ENCODE peak calls at places on chromosomes 13 and 19, in five cellular contexts. K is HEK293T, F is tibial artery, J is fibroblast of the aortic adventitia, H is B cell. V is an unnamed sample.

GRCh38 chr19:18772620-18773587 is 18.2 kb downstream of the COMP start:
- DNase-seq in K (no peak), F (no peak), J (no peak), H (no peak), V (no peak)

GRCh38 chr19:39104104-39104708 is 20.0 kb downstream of the ACP7 start:
- DNase-seq in K (no peak), F (no peak), J (no peak), H (no peak), V (no peak)

GRCh38 chr13:25372275-25373081 is 704 bp downstream of the ATP8A2 start:
- DNase-seq in K (peak), F (no peak), J (no peak), H (peak), V (no peak)

GRCh38 chr13:24649685-24650038 is 30.5 kb upstream of the ATP12A start:
- DNase-seq in K (no peak), F (no peak), J (no peak), H (no peak), V (no peak)

GRCh38 chr19:3528539-3529211 is 10.3 kb upstream of the TEKTIP1 start:
- DNase-seq in K (no peak), F (no peak), J (no peak), H (no peak), V (no peak)

GRCh38 chr13:49869514-49869913 is 66.6 kb downstream of the SPRYD7 start:
- DNase-seq in K (peak), F (no peak), J (peak), H (no peak), V (no peak)

GRCh38 chr19:9913237-9914000 is 22.9 kb downstream of the OLFM2 start:
- DNase-seq in K (peak), F (no peak), J (no peak), H (no peak), V (no peak)

GRCh38 chr13:28568286-28568685 is 73.4 kb upstream of the FLT1 start:
- DNase-seq in K (no peak), F (no peak), J (peak), H (no peak), V (no peak)

GRCh38 chr19:44948763-44949374 is 3.0 kb downstream of the APOC2 start:
- DNase-seq in K (no peak), F (no peak), J (no peak), H (no peak), V (no peak)

GRCh38 chr13:35699805-35700204 is 223.3 kb upstream of the MAB21L1 start:
- DNase-seq in K (no peak), F (no peak), J (peak), H (no peak), V (no peak)

GRCh38 chr13:49938921-49939320 is 2.8 kb upstream of the SPRYD7 start:
- DNase-seq in K (no peak), F (no peak), J (no peak), H (no peak), V (no peak)

GRCh38 chr19:10317045-10317856 is 1.4 kb upstream of the FDX2 start:
- DNase-seq in K (no peak), F (no peak), J (no peak), H (no peak), V (no peak)

GRCh38 chr19:56148096-56148495 is 7.0 kb downstream of the ZNF444 start:
- DNase-seq in K (no peak), F (no peak), J (no peak), H (no peak), V (no peak)

GRCh38 chr13:98187155-98187726 is 10.2 kb upstream of the RNF113B start:
- DNase-seq in K (no peak), F (no peak), J (no peak), H (no peak), V (no peak)

GRCh38 chr19:22628401-22628800 is 5.7 kb upstream of the ZNF492 start:
- DNase-seq in K (no peak), F (no peak), J (no peak), H (no peak), V (no peak)

GRCh38 chr13:40916207-40916998 is 102.7 kb downstream of the ELF1 start:
- DNase-seq in K (no peak), F (no peak), J (peak), H (no peak), V (no peak)

GRCh38 chr13:110580800-110581199 is 19.3 kb upstream of the RAB20 start:
- DNase-seq in K (no peak), F (no peak), J (peak), H (no peak), V (no peak)

GRCh38 chr13:40874138-40874776 is 84.8 kb downstream of the SLC25A15 start:
- DNase-seq in K (no peak), F (no peak), J (peak), H (peak), V (no peak)

GRCh38 chr13:21518617-21519144 is 59.6 kb upstream of the ZDHHC20 start:
- DNase-seq in K (no peak), F (no peak), J (no peak), H (no peak), V (no peak)

GRCh38 chr13:80132741-80133601 is 208.0 kb downstream of the SPRY2 start:
- DNase-seq in K (peak), F (peak), J (peak), H (no peak), V (peak)

GRCh38 chr13:80669112-80669511 is 328.2 kb upstream of the SPRY2 start:
- DNase-seq in K (no peak), F (no peak), J (peak), H (no peak), V (no peak)

GRCh38 chr13:21475115-21475514 is 16.0 kb upstream of the ZDHHC20 start:
- DNase-seq in K (no peak), F (no peak), J (no peak), H (no peak), V (no peak)

GRCh38 chr19:39424934-39425333 is 10.8 kb downstream of the RPS16 start:
- DNase-seq in K (no peak), F (no peak), J (no peak), H (no peak), V (no peak)